ENCODE peak calls at places on chromosomes 11 and 22, in five cellular contexts. One of them, this sample, is unnamed.

GRCh38 chr11:133827556-133827955 is 17.8 kb downstream of the SPATA19 start:
- DNase-seq in nephron progenitor cell: no peak
- DNase-seq in GM23248: no peak
- DNase-seq in endodermal cell: no peak
- DNase-seq in fibroblast of pulmonary artery: no peak
- DNase-seq in this sample: no peak

GRCh38 chr11:114025329-114025907 is 34.1 kb upstream of the ZBTB16 start:
- DNase-seq in nephron progenitor cell: no peak
- DNase-seq in GM23248: no peak
- DNase-seq in endodermal cell: no peak
- DNase-seq in fibroblast of pulmonary artery: no peak
- DNase-seq in this sample: no peak

GRCh38 chr22:45656577-45656976 is 15.1 kb upstream of the ATXN10 start:
- DNase-seq in nephron progenitor cell: no peak
- DNase-seq in GM23248: no peak
- DNase-seq in endodermal cell: no peak
- DNase-seq in fibroblast of pulmonary artery: no peak
- DNase-seq in this sample: no peak

GRCh38 chr22:50186789-50187523 is 1.2 kb downstream of the TRABD start:
- DNase-seq in nephron progenitor cell: no peak
- DNase-seq in GM23248: peak
- DNase-seq in endodermal cell: no peak
- DNase-seq in fibroblast of pulmonary artery: peak
- DNase-seq in this sample: no peak

GRCh38 chr11:2913029-2913431 is 16.2 kb downstream of the PHLDA2 start:
- DNase-seq in nephron progenitor cell: no peak
- DNase-seq in GM23248: peak
- DNase-seq in endodermal cell: peak
- DNase-seq in fibroblast of pulmonary artery: no peak
- DNase-seq in this sample: no peak

GRCh38 chr11:74097838-74098237 is 73.0 kb downstream of the C2CD3 start:
- DNase-seq in nephron progenitor cell: no peak
- DNase-seq in GM23248: no peak
- DNase-seq in endodermal cell: no peak
- DNase-seq in fibroblast of pulmonary artery: no peak
- DNase-seq in this sample: no peak

GRCh38 chr11:72642815-72643511 is 31.3 kb downstream of the PDE2A start:
- DNase-seq in nephron progenitor cell: peak
- DNase-seq in GM23248: peak
- DNase-seq in endodermal cell: peak
- DNase-seq in fibroblast of pulmonary artery: peak
- DNase-seq in this sample: peak

GRCh38 chr11:116990061-116990473 is 108.2 kb downstream of the SIK3 start:
- DNase-seq in nephron progenitor cell: no peak
- DNase-seq in GM23248: peak
- DNase-seq in endodermal cell: no peak
- DNase-seq in fibroblast of pulmonary artery: peak
- DNase-seq in this sample: no peak

GRCh38 chr11:24422371-24422770 is 74.5 kb upstream of the LUZP2 start:
- DNase-seq in nephron progenitor cell: no peak
- DNase-seq in GM23248: peak
- DNase-seq in endodermal cell: no peak
- DNase-seq in fibroblast of pulmonary artery: peak
- DNase-seq in this sample: no peak

GRCh38 chr22:43228330-43228729 is 41.4 kb upstream of the TTLL12 start:
- DNase-seq in nephron progenitor cell: peak
- DNase-seq in GM23248: peak
- DNase-seq in endodermal cell: peak
- DNase-seq in fibroblast of pulmonary artery: peak
- DNase-seq in this sample: peak

GRCh38 chr11:21264125-21264524 is 594.7 kb downstream of the NELL1 start:
- DNase-seq in nephron progenitor cell: no peak
- DNase-seq in GM23248: no peak
- DNase-seq in endodermal cell: no peak
- DNase-seq in fibroblast of pulmonary artery: no peak
- DNase-seq in this sample: no peak

GRCh38 chr11:67691149-67691548 is 16.7 kb upstream of the ALDH3B2 start:
- DNase-seq in nephron progenitor cell: no peak
- DNase-seq in GM23248: peak
- DNase-seq in endodermal cell: no peak
- DNase-seq in fibroblast of pulmonary artery: no peak
- DNase-seq in this sample: no peak

GRCh38 chr22:17119481-17120202 is 1.5 kb downstream of the TMEM121B start:
- DNase-seq in nephron progenitor cell: peak
- DNase-seq in GM23248: peak
- DNase-seq in endodermal cell: peak
- DNase-seq in fibroblast of pulmonary artery: no peak
- DNase-seq in this sample: peak

GRCh38 chr11:74018331-74019005 is 9.6 kb upstream of the UCP3 start:
- DNase-seq in nephron progenitor cell: no peak
- DNase-seq in GM23248: peak
- DNase-seq in endodermal cell: no peak
- DNase-seq in fibroblast of pulmonary artery: peak
- DNase-seq in this sample: no peak

GRCh38 chr11:64052938-64053622 is 17.3 kb downstream of the FLRT1 start:
- DNase-seq in nephron progenitor cell: no peak
- DNase-seq in GM23248: no peak
- DNase-seq in endodermal cell: no peak
- DNase-seq in fibroblast of pulmonary artery: no peak
- DNase-seq in this sample: no peak

GRCh38 chr11:57375490-57375889 is 5.5 kb downstream of the PRG3 start:
- DNase-seq in nephron progenitor cell: no peak
- DNase-seq in GM23248: no peak
- DNase-seq in endodermal cell: no peak
- DNase-seq in fibroblast of pulmonary artery: no peak
- DNase-seq in this sample: no peak

GRCh38 chr11:122703541-122704272 is 48.2 kb downstream of the UBASH3B start:
- DNase-seq in nephron progenitor cell: no peak
- DNase-seq in GM23248: no peak
- DNase-seq in endodermal cell: no peak
- DNase-seq in fibroblast of pulmonary artery: no peak
- DNase-seq in this sample: no peak

GRCh38 chr11:122751298-122752070 is 86.8 kb upstream of the CRTAM start:
- DNase-seq in nephron progenitor cell: no peak
- DNase-seq in GM23248: peak
- DNase-seq in endodermal cell: no peak
- DNase-seq in fibroblast of pulmonary artery: no peak
- DNase-seq in this sample: no peak

GRCh38 chr22:37802310-37803194 is 5.2 kb upstream of the GCAT start:
- DNase-seq in nephron progenitor cell: peak
- DNase-seq in GM23248: peak
- DNase-seq in endodermal cell: peak
- DNase-seq in fibroblast of pulmonary artery: peak
- DNase-seq in this sample: peak

GRCh38 chr11:13380731-13381130 is 82.3 kb downstream of the BTBD10 start:
- DNase-seq in nephron progenitor cell: no peak
- DNase-seq in GM23248: no peak
- DNase-seq in endodermal cell: no peak
- DNase-seq in fibroblast of pulmonary artery: no peak
- DNase-seq in this sample: no peak

GRCh38 chr11:68141247-68142027 is 20.2 kb upstream of the CHKA start:
- DNase-seq in nephron progenitor cell: no peak
- DNase-seq in GM23248: no peak
- DNase-seq in endodermal cell: peak
- DNase-seq in fibroblast of pulmonary artery: no peak
- DNase-seq in this sample: no peak

GRCh38 chr11:100769165-100769564 is 82.1 kb downstream of the ARHGAP42 start:
- DNase-seq in nephron progenitor cell: no peak
- DNase-seq in GM23248: no peak
- DNase-seq in endodermal cell: no peak
- DNase-seq in fibroblast of pulmonary artery: no peak
- DNase-seq in this sample: no peak

GRCh38 chr22:27004434-27004833 is 347.0 kb downstream of the MIAT start:
- DNase-seq in nephron progenitor cell: no peak
- DNase-seq in GM23248: no peak
- DNase-seq in endodermal cell: no peak
- DNase-seq in fibroblast of pulmonary artery: no peak
- DNase-seq in this sample: no peak

GRCh38 chr11:47004595-47005033 is 68.1 kb downstream of the CSTPP1 start:
- DNase-seq in nephron progenitor cell: no peak
- DNase-seq in GM23248: peak
- DNase-seq in endodermal cell: no peak
- DNase-seq in fibroblast of pulmonary artery: peak
- DNase-seq in this sample: no peak

GRCh38 chr22:49179886-49180682 is 647.6 kb downstream of the BRD1 start:
- DNase-seq in nephron progenitor cell: no peak
- DNase-seq in GM23248: no peak
- DNase-seq in endodermal cell: no peak
- DNase-seq in fibroblast of pulmonary artery: no peak
- DNase-seq in this sample: no peak